ENCODE peak calls at places on chromosomes 2 and 18, in six cellular contexts. G is tibial artery; E is SJSA1; L is A549; W is tibial nerve; R is naive thymus-derived CD4-positive, alpha-beta T cell. O is an unnamed sample.

GRCh38 chr2:96477458-96477857 is 27.7 kb downstream of the NEURL3 start:
- DNase-seq in G (no peak), E (no peak), L (no peak), W (no peak), R (no peak), O (no peak)

GRCh38 chr18:36786686-36787085 is 42.1 kb downstream of the TPGS2 start:
- DNase-seq in G (peak; percentile 88), E (no peak), L (no peak), W (peak; percentile 42), R (no peak), O (no peak)

GRCh38 chr2:160299540-160299939 is 99.5 kb upstream of the ITGB6 start:
- DNase-seq in G (no peak), E (peak; percentile 53), L (no peak), W (no peak), R (no peak), O (no peak)

GRCh38 chr2:9752441-9753275 is 90.6 kb upstream of the TAF1B start:
- DNase-seq in G (no peak), E (peak; percentile 74), L (peak; percentile 93), W (no peak), R (no peak), O (no peak)

GRCh38 chr2:10337449-10337848 is 34.7 kb downstream of the HPCAL1 start:
- DNase-seq in G (no peak), E (no peak), L (no peak), W (no peak), R (no peak), O (no peak)

GRCh38 chr2:96977631-96978195 is 8.7 kb downstream of the FAM178B start:
- DNase-seq in G (no peak), E (no peak), L (peak; percentile 35), W (no peak), R (no peak), O (no peak)

GRCh38 chr2:148642891-148643416 is 1.6 kb upstream of the EPC2 start:
- DNase-seq in G (no peak), E (no peak), L (no peak), W (no peak), R (no peak), O (no peak)

GRCh38 chr2:64850641-64851040 is 138.6 kb upstream of the SLC1A4 start:
- DNase-seq in G (no peak), E (no peak), L (no peak), W (no peak), R (no peak), O (no peak)

GRCh38 chr2:240538031-240538780 is 19.6 kb downstream of the ANKMY1 start:
- DNase-seq in G (no peak), E (peak; percentile 36), L (no peak), W (no peak), R (no peak), O (no peak)

GRCh38 chr2:74501335-74502071 is 2.1 kb upstream of the LBX2 start:
- DNase-seq in G (no peak), E (no peak), L (no peak), W (no peak), R (no peak), O (no peak)

GRCh38 chr18:3463052-3463451 is 13.1 kb downstream of the TGIF1 start:
- DNase-seq in G (no peak), E (no peak), L (no peak), W (no peak), R (no peak), O (no peak)

GRCh38 chr2:159163935-159164334 is 122.6 kb downstream of the WDSUB1 start:
- DNase-seq in G (no peak), E (no peak), L (no peak), W (no peak), R (no peak), O (no peak)

GRCh38 chr18:76168206-76168605 is 326.8 kb downstream of the ZNF516 start:
- DNase-seq in G (no peak), E (no peak), L (no peak), W (no peak), R (no peak), O (no peak)

GRCh38 chr2:157837851-157838441 is 38.2 kb downstream of the ACVR1 start:
- DNase-seq in G (no peak), E (no peak), L (no peak), W (no peak), R (no peak), O (no peak)

GRCh38 chr2:190679813-190680591 is 31.1 kb downstream of the NAB1 start:
- DNase-seq in G (peak; percentile 73), E (peak; percentile 53), L (peak; percentile 23), W (no peak), R (peak; percentile 35), O (peak; percentile 75)

GRCh38 chr2:174692256-174692830 is 71.9 kb downstream of the CHRNA1 start:
- DNase-seq in G (no peak), E (no peak), L (no peak), W (no peak), R (no peak), O (no peak)

GRCh38 chr2:223087466-223087865 is 35.5 kb downstream of the KCNE4 start:
- DNase-seq in G (no peak), E (no peak), L (no peak), W (no peak), R (no peak), O (no peak)

GRCh38 chr2:20151116-20151571 is 73.8 kb downstream of the SDC1 start:
- DNase-seq in G (no peak), E (no peak), L (no peak), W (no peak), R (no peak), O (no peak)

GRCh38 chr18:25298853-25299274 is 53.1 kb downstream of the ZNF521 start:
- DNase-seq in G (no peak), E (peak; percentile 57), L (no peak), W (no peak), R (no peak), O (no peak)

GRCh38 chr18:12359515-12359927 is 17.5 kb downstream of the AFG3L2 start:
- DNase-seq in G (no peak), E (no peak), L (no peak), W (no peak), R (no peak), O (no peak)

GRCh38 chr2:172081248-172082022 is 3.9 kb upstream of the DLX1 start:
- DNase-seq in G (no peak), E (no peak), L (no peak), W (no peak), R (no peak), O (no peak)

GRCh38 chr18:28357785-28358401 is 181.0 kb upstream of the CDH2 start:
- DNase-seq in G (no peak), E (no peak), L (no peak), W (no peak), R (no peak), O (peak; percentile 55)

GRCh38 chr2:134599236-134599635 is 119.6 kb downstream of the TMEM163 start:
- DNase-seq in G (no peak), E (no peak), L (no peak), W (no peak), R (no peak), O (no peak)

GRCh38 chr2:189602233-189602632 is 21.6 kb upstream of the SLC40A1 start:
- DNase-seq in G (no peak), E (no peak), L (no peak), W (no peak), R (no peak), O (no peak)

GRCh38 chr2:46032161-46032813 is 264.9 kb upstream of the EPAS1 start:
- DNase-seq in G (peak; percentile 75), E (no peak), L (no peak), W (no peak), R (no peak), O (no peak)

GRCh38 chr2:206443735-206444527 is 599 bp downstream of the ADAM23 start:
- DNase-seq in G (no peak), E (no peak), L (peak; percentile 46), W (no peak), R (peak; percentile 6), O (no peak)

DNA sequence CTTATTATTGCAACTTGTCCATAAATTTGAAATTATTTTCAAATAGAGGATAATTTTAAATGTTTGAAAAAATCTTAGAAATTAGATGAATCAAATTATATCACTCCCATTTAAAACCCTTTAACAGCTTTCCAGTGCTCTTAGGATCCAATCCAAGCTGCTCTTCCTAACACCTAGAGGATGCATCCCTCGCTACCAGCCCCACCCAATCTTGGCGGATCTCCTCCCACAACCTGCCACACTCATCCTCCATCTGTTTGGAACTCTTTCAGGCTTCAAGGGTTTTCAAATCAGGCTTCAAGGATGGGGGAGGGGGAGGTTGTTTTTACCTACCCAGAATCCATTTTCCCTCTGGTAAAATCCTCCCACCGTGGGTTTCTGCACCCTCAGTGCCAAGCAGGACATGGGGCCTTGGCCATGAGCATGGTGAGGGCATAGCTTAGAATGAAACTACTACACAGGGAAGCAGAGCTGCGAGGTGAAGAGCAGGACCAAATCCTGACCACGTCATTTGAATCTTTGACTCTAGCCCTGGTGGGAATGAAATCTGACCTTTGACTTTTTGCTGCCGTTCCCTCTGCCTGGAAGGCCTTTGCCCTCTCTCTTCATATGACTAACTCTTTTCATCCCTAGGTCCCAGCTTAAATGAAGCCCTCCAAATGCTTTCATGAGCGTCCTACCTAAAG is 113.0 kb upstream of the MAPRE2 start:
- DNase-seq in G (no peak), E (no peak), L (no peak), W (no peak), R (no peak), O (no peak)
- H3K27ac ChIP-seq in G (no peak overlapping the region), E (no peak overlapping the region), L (peak overlapping the region; percentile 78), W (no peak overlapping the region), R (no peak overlapping the region), O (no peak overlapping the region)

DNA sequence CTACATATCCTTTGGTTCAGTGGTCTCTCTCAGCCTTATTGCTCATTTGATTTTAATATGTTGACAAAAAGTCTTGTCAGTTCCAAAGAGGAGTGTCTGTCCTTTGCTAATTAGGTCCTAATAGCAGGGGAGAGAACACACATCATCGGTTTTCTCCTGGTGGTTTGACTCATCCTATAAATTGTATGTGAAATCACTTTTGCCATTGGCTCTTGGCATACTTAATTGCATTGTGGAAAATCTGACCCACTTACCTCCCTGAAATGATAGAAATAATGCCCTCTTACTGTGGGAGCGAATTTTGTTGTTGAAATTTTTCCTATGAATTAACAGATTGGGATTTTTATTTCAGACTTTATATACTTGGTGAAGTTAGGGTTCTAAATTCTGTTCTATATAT is 58.3 kb downstream of the MTCL1 start:
- DNase-seq in G (no peak), E (no peak), L (no peak), W (no peak), R (no peak), O (no peak)
- H3K9me3 ChIP-seq in G (no peaks in the 10 kb centered on the region), E (peaks cover 9% of the 10 kb centered on the region), L (no peaks in the 10 kb centered on the region), W (no peaks in the 10 kb centered on the region), R (no peaks in the 10 kb centered on the region), O (no peaks in the 10 kb centered on the region)

GRCh38 chr18:58544616-58545337 is 84.1 kb downstream of the ALPK2 start:
- DNase-seq in G (no peak), E (no peak), L (no peak), W (no peak), R (no peak), O (no peak)
- H3K27ac ChIP-seq in G (no peak overlapping the region), E (no peak overlapping the region), L (no peak overlapping the region), W (no peak overlapping the region), R (no peak overlapping the region), O (no peak overlapping the region)

GRCh38 chr18:14928396-14928795 is 180.4 kb downstream of the ANKRD30B start:
- DNase-seq in G (no peak), E (no peak), L (no peak), W (no peak), R (no peak), O (no peak)

GRCh38 chr18:14924226-14924625 is 176.3 kb downstream of the ANKRD30B start:
- DNase-seq in G (no peak), E (no peak), L (no peak), W (no peak), R (no peak), O (no peak)

GRCh38 chr18:14922965-14923565 is 175.1 kb downstream of the ANKRD30B start:
- DNase-seq in G (no peak), E (no peak), L (no peak), W (no peak), R (no peak), O (no peak)

GRCh38 chr18:14927701-14928100 is 179.7 kb downstream of the ANKRD30B start:
- DNase-seq in G (no peak), E (no peak), L (no peak), W (no peak), R (no peak), O (no peak)

GRCh38 chr18:14925281-14925709 is 177.3 kb downstream of the ANKRD30B start:
- DNase-seq in G (no peak), E (no peak), L (no peak), W (no peak), R (no peak), O (no peak)
- H3K9me3 ChIP-seq in G (no peaks in the 10 kb centered on the region), E (peaks cover 5% of the 10 kb centered on the region), L (no peaks in the 10 kb centered on the region), W (no peaks in the 10 kb centered on the region), R (no peaks in the 10 kb centered on the region), O (no peaks in the 10 kb centered on the region)